ENCODE peak calls at places on chromosomes 2 and 18, in seven cellular contexts. C is Peyer's patch, D is cardiac fibroblast, W is PC-3, G is AG09309, V is AG04450, B is retinal pigment epithelial cell. I is an unnamed sample.

GRCh38 chr18:76953186-76953982 is 131.0 kb downstream of the ZNF236 start:
- DNase-seq in C (no peak), D (no peak), W (no peak), G (no peak), V (no peak), B (peak; percentile 16), I (no peak)

GRCh38 chr2:232522014-232522854 is 2.0 kb downstream of the PRSS56 start:
- DNase-seq in C (peak; percentile 39), D (peak; percentile 26), W (peak; percentile 40), G (no peak), V (no peak), B (no peak), I (no peak)

GRCh38 chr18:70553245-70553960 is 264.6 kb downstream of the SOCS6 start:
- DNase-seq in C (no peak), D (no peak), W (no peak), G (no peak), V (no peak), B (no peak), I (no peak)

GRCh38 chr2:14756981-14757657 is 124.6 kb downstream of the LRATD1 start:
- DNase-seq in C (no peak), D (peak; percentile 84), W (peak; percentile 91), G (peak; percentile 59), V (peak; percentile 74), B (no peak), I (peak; percentile 93)

GRCh38 chr2:236403125-236403524 is 138.9 kb upstream of the ASB18 start:
- DNase-seq in C (no peak), D (no peak), W (no peak), G (no peak), V (no peak), B (no peak), I (no peak)

GRCh38 chr2:80256396-80257167 is 48.0 kb downstream of the LRRTM1 start:
- DNase-seq in C (no peak), D (peak; percentile 10), W (peak; percentile 27), G (no peak), V (no peak), B (peak; percentile 4), I (no peak)

GRCh38 chr2:222424281-222424728 is at the start of gene SGPP2:
- DNase-seq in C (no peak), D (no peak), W (no peak), G (no peak), V (no peak), B (no peak), I (no peak)

GRCh38 chr2:215970425-215970824 is 42.9 kb downstream of the MREG start:
- DNase-seq in C (no peak), D (peak; percentile 22), W (peak; percentile 23), G (no peak), V (no peak), B (no peak), I (no peak)

GRCh38 chr2:119638891-119639539 is 40.0 kb upstream of the TMEM177 start:
- DNase-seq in C (no peak), D (no peak), W (no peak), G (no peak), V (no peak), B (peak; percentile 36), I (no peak)

GRCh38 chr2:239226677-239227076 is 174.1 kb downstream of the HDAC4 start:
- DNase-seq in C (no peak), D (no peak), W (no peak), G (no peak), V (no peak), B (no peak), I (no peak)

GRCh38 chr2:102488063-102488462 is 15.0 kb downstream of the SLC9A4 start:
- DNase-seq in C (no peak), D (peak; percentile 21), W (peak; percentile 95), G (peak; percentile 29), V (peak; percentile 34), B (no peak), I (peak; percentile 79)

GRCh38 chr2:198137733-198138132 is 333.3 kb downstream of the PLCL1 start:
- DNase-seq in C (no peak), D (no peak), W (no peak), G (no peak), V (no peak), B (no peak), I (no peak)

GRCh38 chr18:76274470-76275289 is 220.4 kb downstream of the ZNF516 start:
- DNase-seq in C (no peak), D (no peak), W (peak; percentile 8), G (no peak), V (no peak), B (no peak), I (no peak)

GRCh38 chr2:40218679-40219078 is 233.2 kb downstream of the SLC8A1 start:
- DNase-seq in C (no peak), D (peak; percentile 30), W (no peak), G (no peak), V (no peak), B (peak; percentile 49), I (no peak)

GRCh38 chr2:74488643-74489481 is 6.0 kb downstream of the TTC31 start:
- DNase-seq in C (no peak), D (no peak), W (no peak), G (no peak), V (no peak), B (no peak), I (no peak)

GRCh38 chr2:84875213-84875560 is 5.7 kb downstream of the TRABD2A start:
- DNase-seq in C (no peak), D (no peak), W (no peak), G (no peak), V (no peak), B (no peak), I (no peak)

GRCh38 chr18:78906066-78906465 is 73.6 kb upstream of the SALL3 start:
- DNase-seq in C (no peak), D (no peak), W (no peak), G (no peak), V (no peak), B (no peak), I (no peak)

GRCh38 chr18:12637393-12637792 is 20.5 kb downstream of the SPIRE1 start:
- DNase-seq in C (no peak), D (peak; percentile 60), W (peak; percentile 20), G (peak; percentile 67), V (no peak), B (no peak), I (no peak)

DNA sequence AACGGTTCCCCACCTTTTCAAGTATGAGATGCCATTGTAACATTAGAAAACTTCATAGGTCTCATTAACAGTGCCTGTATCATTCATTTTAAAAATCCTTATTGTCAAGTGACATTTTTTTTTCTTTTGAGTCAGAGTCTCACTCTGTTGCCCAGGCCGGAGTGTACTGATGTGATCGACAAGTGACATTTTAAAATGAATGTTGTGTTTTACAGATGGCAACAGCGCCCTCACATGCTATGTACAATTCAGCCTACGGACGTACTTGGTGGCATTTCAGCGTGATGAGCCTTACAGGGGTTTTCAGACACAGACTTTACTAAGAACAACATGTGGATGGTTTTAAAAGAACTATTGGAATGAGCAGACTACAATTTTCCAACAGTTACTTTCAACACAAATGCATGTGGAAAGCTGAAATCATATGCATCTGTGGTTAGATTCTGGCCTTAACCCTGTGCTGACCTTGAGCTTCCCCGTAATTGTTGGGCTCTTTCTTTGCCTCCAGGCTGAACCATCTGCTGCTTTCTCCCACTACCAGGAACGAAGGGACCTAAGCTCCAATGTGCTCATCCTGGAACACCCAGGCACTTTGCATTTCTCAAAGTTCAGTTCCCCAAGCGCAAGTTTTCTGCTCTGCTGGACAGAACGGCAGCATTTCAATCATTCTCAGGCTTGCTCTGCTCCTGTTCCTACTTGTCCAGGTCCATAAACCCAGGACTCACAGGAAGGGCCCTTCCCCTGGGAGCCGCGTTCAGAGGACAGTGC is 119.9 kb upstream of the NDUFV2 start:
- DNase-seq in C (peak; percentile 52), D (peak; percentile 74), W (peak; percentile 86), G (peak; percentile 82), V (peak; percentile 58), B (peak; percentile 43), I (peak; percentile 61)
- TF ChIP-seq CTCF in C (peak; percentile 47), D (peak; percentile 47), W (peak; percentile 89), G (peak; percentile 71), V (peak; percentile 33), B (peak; percentile 60), I (peak; percentile 79)

GRCh38 chr18:35950628-35950982 is 21.9 kb upstream of the RMP24 start:
- DNase-seq in C (no peak), D (no peak), W (no peak), G (no peak), V (no peak), B (no peak), I (no peak)
- H3K4me3 ChIP-seq in C (peak overlapping the region; percentile 40), D (no peak overlapping the region), W (peak overlapping the region; percentile 48), G (no peak overlapping the region), V (no peak overlapping the region), B (peak overlapping the region; percentile 62), I (peak overlapping the region; percentile 66)

GRCh38 chr2:60002158-60002867 is 551.1 kb downstream of the BCL11A start:
- DNase-seq in C (no peak), D (no peak), W (no peak), G (no peak), V (no peak), B (no peak), I (no peak)
- TF ChIP-seq CTCF in C (no peak), D (no peak), W (no peak), G (no peak), V (no peak), B (no peak), I (no peak)

DNA sequence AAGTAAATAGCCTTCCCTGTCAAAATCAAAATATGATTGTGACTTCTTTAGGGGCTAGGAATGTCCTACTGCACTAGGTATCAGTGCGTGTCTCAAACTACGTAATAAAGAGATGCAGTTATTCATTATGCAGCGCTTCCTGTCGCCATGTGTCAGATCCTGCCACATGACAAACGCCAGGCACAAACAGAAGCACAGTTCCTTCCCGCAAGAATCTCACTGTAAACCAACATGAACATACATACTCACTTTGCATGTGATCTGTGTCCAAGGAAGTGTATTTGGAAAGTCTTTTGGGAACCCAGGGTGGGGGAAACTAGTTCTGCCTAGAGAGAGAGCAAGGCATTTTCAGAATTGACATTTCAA is 599.9 kb downstream of the RNF144A start:
- DNase-seq in C (no peak), D (no peak), W (peak; percentile 89), G (no peak), V (no peak), B (no peak), I (no peak)
- H3K4me3 ChIP-seq in C (no peak overlapping the region), D (no peak overlapping the region), W (peak overlapping the region; percentile 20), G (no peak overlapping the region), V (no peak overlapping the region), B (no peak overlapping the region), I (no peak overlapping the region)

GRCh38 chr2:150809083-150809482 is 321.6 kb upstream of the RND3 start:
- DNase-seq in C (no peak), D (no peak), W (no peak), G (no peak), V (no peak), B (no peak), I (no peak)
- TF ChIP-seq CTCF in C (no peak), D (no peak), W (no peak), G (no peak), V (no peak), B (no peak), I (no peak)

DNA sequence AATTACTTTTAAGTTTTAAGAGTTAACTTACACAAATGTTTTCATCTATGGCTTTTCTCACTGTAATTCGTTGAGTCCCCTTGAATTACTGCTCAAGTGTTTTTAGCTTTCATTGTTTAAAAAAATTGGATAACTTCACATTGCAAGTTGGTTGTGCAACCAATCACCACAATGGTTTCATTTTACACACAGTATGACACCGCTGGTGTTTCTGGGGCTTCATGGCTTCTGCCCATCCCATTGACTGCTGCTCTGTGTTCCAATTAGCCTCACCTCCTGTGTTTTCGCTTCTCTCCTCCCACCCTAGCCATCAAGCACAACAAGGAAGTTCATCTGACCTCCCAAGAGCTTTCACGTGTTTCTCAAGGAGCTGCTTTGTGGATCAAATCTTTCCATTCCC is 199.1 kb upstream of the CHAC2 start:
- DNase-seq in C (no peak), D (peak; percentile 4), W (peak; percentile 10), G (no peak), V (no peak), B (no peak), I (no peak)
- H3K4me3 ChIP-seq in C (no peak overlapping the region), D (no peak overlapping the region), W (no peak overlapping the region), G (peak overlapping the region; percentile 15), V (peak overlapping the region; percentile 4), B (no peak overlapping the region), I (no peak overlapping the region)